ENCODE peak calls at places on chromosome 21, in five cellular contexts. B is PC-9, O is GM12878, S is uterus, J is colonic mucosa. C is an unnamed sample.
A peak's percentile ranks its signal among the peaks of the same experiment; 100 is the strongest.

GRCh38 chr21:46551636-46552241 is 53.1 kb downstream of the S100B start:
- DNase-seq in S (no peak), O (no peak), J (no peak), B (no peak), C (no peak)

GRCh38 chr21:14453964-14454641 is 71.2 kb upstream of the HSPA13 start:
- DNase-seq in B (no peak), O (peak; percentile 25), S (no peak), J (no peak), C (no peak)

GRCh38 chr21:45138199-45139002 is 64.0 kb downstream of the ADARB1 start:
- DNase-seq in J (peak; percentile 65), O (no peak), B (no peak), S (peak; percentile 72), C (peak; percentile 62)

GRCh38 chr21:45261093-45261492 is 26.6 kb downstream of the POFUT2 start:
- DNase-seq in B (no peak), J (peak; percentile 10), O (no peak), S (no peak), C (peak; percentile 4)

GRCh38 chr21:39788383-39788782 is 43.4 kb downstream of the IGSF5 start:
- DNase-seq in S (peak; percentile 40), O (no peak), J (peak; percentile 75), B (peak; percentile 54), C (peak; percentile 82)

GRCh38 chr21:17083084-17083483 is 429.8 kb upstream of the CXADR start:
- DNase-seq in B (no peak), J (no peak), O (no peak), S (no peak), C (no peak)

GRCh38 chr21:38669186-38669585 is 136.5 kb upstream of the ETS2 start:
- DNase-seq in O (no peak), B (no peak), S (no peak), J (peak; percentile 39), C (no peak)

GRCh38 chr21:45918011-45918410 is 63.6 kb upstream of the COL6A1 start:
- DNase-seq in O (no peak), B (no peak), J (no peak), S (no peak), C (no peak)

GRCh38 chr21:43578677-43579313 is 80.5 kb downstream of the HSF2BP start:
- DNase-seq in S (no peak), O (no peak), J (no peak), B (no peak), C (no peak)

GRCh38 chr21:27190601-27191000 is 223.7 kb upstream of the ADAMTS5 start:
- DNase-seq in B (no peak), S (no peak), J (no peak), O (no peak), C (no peak)

GRCh38 chr21:26445440-26445839 is 127.6 kb downstream of the CYYR1 start:
- DNase-seq in B (no peak), S (no peak), O (no peak), J (no peak), C (no peak)

GRCh38 chr21:22885079-22885478 is 1886.9 kb downstream of the NCAM2 start:
- DNase-seq in S (no peak), J (no peak), O (no peak), B (peak; percentile 84), C (no peak)

GRCh38 chr21:31634993-31635392 is 24.5 kb upstream of the SOD1 start:
- DNase-seq in J (no peak), O (no peak), S (no peak), B (no peak), C (no peak)

GRCh38 chr21:44329086-44329889 is 9.9 kb downstream of the CFAP410 start:
- DNase-seq in J (no peak), B (no peak), O (no peak), S (no peak), C (no peak)

GRCh38 chr21:45468051-45468970 is 63.3 kb downstream of the COL18A1 start:
- DNase-seq in J (no peak), S (no peak), B (no peak), O (no peak), C (no peak)

GRCh38 chr21:16588433-16588860 is 858.7 kb downstream of the USP25 start:
- DNase-seq in S (peak; percentile 84), B (peak; percentile 78), J (peak; percentile 32), O (no peak), C (peak; percentile 78)

GRCh38 chr21:26715878-26716506 is 129.2 kb downstream of the ADAMTS1 start:
- DNase-seq in S (peak; percentile 33), J (peak; percentile 41), O (no peak), B (no peak), C (no peak)

GRCh38 chr21:45026833-45027232 is 47.5 kb upstream of the ADARB1 start:
- DNase-seq in J (no peak), O (no peak), S (no peak), B (no peak), C (peak; percentile 64)

GRCh38 chr21:43984905-43985689 is 27.0 kb upstream of the TRAPPC10 start:
- DNase-seq in S (no peak), J (no peak), B (no peak), O (no peak), C (no peak)

GRCh38 chr21:46286668-46286982 is 483 bp downstream of the YBEY start:
- DNase-seq in O (no peak), S (no peak), B (no peak), J (no peak), C (no peak)

GRCh38 chr21:43926196-43926595 is 61.2 kb downstream of the AGPAT3 start:
- DNase-seq in S (no peak), J (no peak), B (no peak), O (no peak), C (no peak)

GRCh38 chr21:45019887-45020537 is 54.4 kb upstream of the ADARB1 start:
- DNase-seq in S (peak; percentile 13), B (no peak), O (no peak), J (no peak), C (peak; percentile 25)

GRCh38 chr21:29209696-29210095 is 79.3 kb downstream of the MAP3K7CL start:
- DNase-seq in J (no peak), S (no peak), O (no peak), B (no peak), C (no peak)
- TF ChIP-seq CTCF in J (no peak), S (no peak), O (no peak), B (no peak), C (no peak)

GRCh38 chr21:42009831-42010506 is at the start of gene ZBTB21:
- DNase-seq in J (peak; percentile 99), B (peak; percentile 88), S (peak; percentile 99), O (peak; percentile 96), C (peak; percentile 98)
- H3K27ac ChIP-seq in J (peak within 1 kb of the TSS; percentile 99), B (peak within 1 kb of the TSS; percentile 90), S (peak within 1 kb of the TSS; percentile 99), O (peak within 1 kb of the TSS; percentile 96), C (peak within 1 kb of the TSS; percentile 91)

GRCh38 chr21:34088752-34089151 is 15.4 kb downstream of the MRPS6 start:
- DNase-seq in O (no peak), J (no peak), S (no peak), B (no peak), C (no peak)

GRCh38 chr21:34093083-34093482 is 19.7 kb downstream of the MRPS6 start:
- DNase-seq in J (no peak), O (no peak), B (no peak), S (no peak), C (no peak)

GRCh38 chr21:34092241-34092921 is 19.0 kb downstream of the MRPS6 start:
- DNase-seq in B (no peak), O (no peak), S (no peak), J (no peak), C (no peak)

GRCh38 chr21:34091607-34092006 is 18.2 kb downstream of the MRPS6 start:
- DNase-seq in B (no peak), J (no peak), S (no peak), O (no peak), C (no peak)

DNA sequence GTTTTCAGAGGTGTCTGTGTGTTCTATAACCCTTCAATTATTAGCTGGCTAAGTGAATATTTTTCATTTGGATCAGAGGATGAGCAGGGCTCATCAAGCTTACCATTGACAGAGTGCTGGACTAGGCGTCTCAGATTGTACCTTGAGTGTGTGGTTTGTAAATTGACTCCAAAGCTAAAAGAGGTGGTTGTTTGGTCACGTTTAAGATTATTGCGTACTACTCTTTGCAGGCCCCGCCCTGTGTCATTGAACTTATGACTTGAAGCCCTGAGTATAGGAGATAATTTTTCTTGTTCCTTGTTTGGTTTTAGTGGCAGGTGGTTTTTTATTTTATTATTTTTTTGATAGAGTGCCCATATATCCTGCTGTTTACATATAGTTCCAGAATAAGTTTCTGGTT is 17.7 kb downstream of the MRPS6 start:
- DNase-seq in S (no peak), B (no peak), O (no peak), J (no peak), C (no peak)
- TF ChIP-seq CTCF in S (no peak), B (no peak), O (no peak), J (no peak), C (no peak)

GRCh38 chr21:29155118-29155932 is 24.9 kb downstream of the MAP3K7CL start:
- DNase-seq in S (peak; percentile 38), O (no peak), B (no peak), J (no peak), C (peak; percentile 56)
- H3K27ac ChIP-seq in S (peak overlapping the region; percentile 51), O (no peak overlapping the region), B (no peak overlapping the region), J (no peak overlapping the region), C (peak overlapping the region; percentile 89)

DNA sequence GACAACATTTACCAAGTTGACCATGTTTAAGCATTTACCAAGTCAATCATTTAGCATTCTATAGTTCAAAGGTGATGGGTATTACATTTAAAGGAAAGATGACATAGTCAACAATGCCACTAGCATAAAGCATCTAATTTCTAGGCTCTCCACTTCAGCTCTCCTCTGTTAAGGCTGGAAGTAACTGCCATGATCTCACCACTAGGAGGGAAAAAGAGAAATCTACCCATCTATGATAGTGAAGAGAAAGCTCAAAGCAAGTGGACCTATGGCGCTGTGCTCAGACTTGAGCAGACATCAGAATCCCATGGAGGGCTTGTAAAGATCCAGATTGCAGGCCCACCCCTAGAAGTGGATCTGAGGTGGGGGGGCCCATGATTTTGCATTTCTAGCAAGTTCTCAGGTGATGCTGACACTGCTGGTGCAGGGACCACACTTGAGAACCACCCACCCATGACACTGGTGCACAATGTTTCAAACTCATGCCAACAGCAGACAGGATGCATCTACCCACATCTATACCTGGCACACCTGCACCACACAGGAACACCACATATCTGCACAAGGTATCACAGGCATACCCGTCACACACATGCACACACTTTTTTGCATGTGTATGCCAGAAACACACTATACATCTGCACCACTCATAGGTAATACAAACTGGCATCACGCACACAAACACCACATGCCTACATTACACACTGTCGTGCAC is 392.9 kb upstream of the RUNX1 start:
- DNase-seq in S (no peak), B (no peak), J (no peak), O (no peak), C (no peak)
- TF ChIP-seq CTCF in S (no peak), B (no peak), J (no peak), O (no peak), C (no peak)

GRCh38 chr21:29870814-29871213 is 69.0 kb downstream of the GRIK1 start:
- DNase-seq in S (no peak), B (no peak), O (no peak), J (no peak), C (no peak)
- H3K27ac ChIP-seq in S (no peak overlapping the region), B (no peak overlapping the region), O (no peak overlapping the region), J (no peak overlapping the region), C (no peak overlapping the region)

GRCh38 chr21:37642493-37642892 is 273.8 kb downstream of the KCNJ6 start:
- DNase-seq in B (peak; percentile 38), J (no peak), O (no peak), S (no peak), C (no peak)
- TF ChIP-seq CTCF in B (peak; percentile 44), J (no peak), O (peak; percentile 36), S (no peak), C (no peak)

DNA sequence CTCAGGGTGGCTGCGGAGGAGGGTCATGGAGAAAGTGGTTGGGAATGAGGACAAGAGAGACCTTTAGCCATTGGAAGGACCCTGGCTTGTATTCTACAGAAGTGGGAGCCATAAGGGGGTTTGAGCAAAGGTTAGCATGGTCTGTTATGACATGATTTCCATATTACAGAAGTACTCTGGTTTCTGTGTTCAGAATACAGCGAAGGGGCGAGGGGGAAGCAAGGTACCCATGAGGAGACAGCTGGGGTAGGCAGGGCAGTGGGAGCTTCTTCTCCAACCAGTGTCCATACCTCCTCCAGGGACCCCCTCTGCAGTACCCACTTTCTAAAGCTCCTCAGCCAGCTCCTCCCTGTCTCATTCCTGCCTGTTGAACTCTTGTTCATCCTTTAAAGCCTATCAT is 21.9 kb upstream of the KCNE1 start:
- DNase-seq in B (no peak), S (no peak), O (no peak), J (no peak), C (no peak)
- H3K27ac ChIP-seq in B (no peak overlapping the region), S (no peak overlapping the region), O (no peak overlapping the region), J (no peak overlapping the region), C (no peak overlapping the region)

C was measured in tibial artery.